ENCODE peak calls at places on chromosomes 11 and 22, in five cellular contexts. L, V, O, C and T are unnamed samples. For H3K4me1, the result is how much of the 10 kb centered on the place peaks cover.

GRCh38 chr22:39610766-39611165 is 40.2 kb downstream of the CACNA1I start:
- ATAC-seq in L (no peak), V (no peak), C (no peak), O (peak), T (no peak)

GRCh38 chr11:33187851-33188722 is 26.8 kb upstream of the CSTF3 start:
- ATAC-seq in V (no peak), C (no peak), L (no peak), O (no peak), T (no peak)

GRCh38 chr11:78801161-78801884 is 226.7 kb upstream of the NARS2 start:
- ATAC-seq in O (no peak), V (peak), L (peak), C (peak), T (peak)

GRCh38 chr11:67033661-67034166 is 10.8 kb downstream of the SYT12 start:
- ATAC-seq in L (no peak), O (no peak), C (peak), V (no peak), T (no peak)

GRCh38 chr22:20128902-20129746 is 2.5 kb upstream of the ZDHHC8 start:
- ATAC-seq in V (no peak), L (no peak), O (peak), C (no peak), T (no peak)

GRCh38 chr11:119389611-119390254 is 8.2 kb upstream of the USP2 start:
- ATAC-seq in V (no peak), O (peak), C (no peak), L (no peak), T (no peak)

GRCh38 chr11:32478277-32478731 is 43.0 kb upstream of the WT1 start:
- ATAC-seq in L (peak), O (no peak), C (no peak), V (no peak), T (no peak)

GRCh38 chr22:39266398-39267030 is 21.7 kb upstream of the PDGFB start:
- ATAC-seq in O (peak), L (no peak), V (no peak), C (no peak), T (peak)

GRCh38 chr11:61509058-61510029 is 795 bp downstream of the LRRC10B start:
- ATAC-seq in O (peak), L (peak), V (peak), C (peak), T (peak)

GRCh38 chr22:38859581-38860290 is 12.3 kb downstream of the CBX6 start:
- ATAC-seq in L (no peak), V (no peak), O (peak), C (no peak), T (no peak)

GRCh38 chr22:44755418-44755817 is 3.0 kb downstream of the ARHGAP8 start:
- ATAC-seq in C (no peak), L (no peak), V (no peak), O (no peak), T (no peak)

GRCh38 chr22:50403701-50404101 is 60.6 kb downstream of the PPP6R2 start:
- ATAC-seq in C (peak), O (no peak), V (no peak), L (peak), T (no peak)

DNA sequence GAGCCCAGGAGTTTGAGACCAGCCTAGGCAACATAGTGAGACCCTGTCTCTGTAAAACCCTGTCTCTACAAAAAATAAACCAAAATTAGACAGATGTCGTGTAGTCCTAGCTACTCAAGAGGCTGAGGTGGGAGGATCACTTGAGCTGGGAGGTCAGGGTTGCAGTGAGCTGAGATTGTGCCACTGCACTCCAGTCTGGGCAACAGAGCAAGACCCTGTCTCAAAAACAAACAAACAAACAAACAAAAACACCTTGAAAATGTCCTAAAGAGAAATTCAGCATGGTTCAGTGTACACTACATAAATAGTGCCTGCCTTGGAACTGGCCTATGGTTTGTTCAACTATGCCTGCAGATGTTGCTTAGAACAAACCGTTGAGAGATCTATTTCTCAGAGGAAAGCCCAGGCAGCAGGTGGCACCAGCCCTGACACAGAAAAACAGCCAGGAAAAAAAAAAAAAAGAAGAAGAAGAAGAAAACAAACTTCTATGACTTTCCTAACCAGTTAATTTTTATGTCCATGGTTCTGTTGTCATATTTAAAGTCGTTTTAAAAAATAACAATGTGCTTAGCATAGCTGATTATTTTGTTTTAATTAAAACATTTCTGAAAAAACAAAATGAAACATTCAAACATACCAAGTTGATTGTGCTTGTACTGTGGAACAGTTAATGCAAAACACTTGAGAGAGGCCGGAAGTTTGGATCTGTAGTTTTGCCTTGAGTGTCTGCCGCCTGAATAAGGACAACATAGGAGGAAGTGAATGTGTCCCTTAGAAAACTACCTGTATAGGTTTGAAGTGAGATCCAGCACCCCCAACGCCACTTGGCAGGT is 5.4 kb downstream of the KREMEN1 start:
- ATAC-seq in O (no peak), V (no peak), L (no peak), C (no peak), T (no peak)
- H3K4me1 ChIP-seq in O (under half), V (under half), L (under half), C (under half), T (under half)

GRCh38 chr22:47443836-47444745 is 681.6 kb downstream of the TBC1D22A start:
- ATAC-seq in V (no peak), O (no peak), L (no peak), C (no peak), T (no peak)
- H3K4me1 ChIP-seq in V (under half), O (under half), L (under half), C (under half), T (under half)

GRCh38 chr22:46764140-46764680 is 1.8 kb downstream of the TBC1D22A start:
- ATAC-seq in C (no peak), O (no peak), V (no peak), L (no peak), T (no peak)
- H3K4me1 ChIP-seq in C (under half), O (under half), V (under half), L (under half), T (under half)

GRCh38 chr11:75291741-75292140 is 51.2 kb downstream of the TPBGL start:
- ATAC-seq in L (no peak), O (no peak), V (no peak), C (no peak), T (no peak)
- H3K4me1 ChIP-seq in L (under half), O (under half), V (under half), C (under half), T (half or more)

DNA sequence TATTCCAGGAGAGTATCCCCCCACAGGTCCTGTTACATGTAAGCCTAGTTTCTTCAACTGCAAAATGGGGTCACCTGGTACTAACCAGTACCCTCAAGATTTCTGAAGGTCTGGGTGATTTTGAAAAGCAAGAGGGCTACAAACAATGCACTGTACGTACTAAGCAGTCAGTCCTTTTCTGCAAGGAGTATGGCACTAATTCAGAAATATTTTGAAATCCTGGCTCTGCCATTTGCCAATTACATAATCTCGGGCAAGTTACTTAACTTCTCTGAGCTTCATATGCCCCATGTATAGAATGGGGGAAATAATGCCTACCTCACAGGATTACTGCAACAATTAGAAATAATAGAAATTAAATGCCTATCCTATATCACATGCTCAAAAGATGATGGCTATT is 60.6 kb upstream of the CCDC89 start:
- ATAC-seq in V (no peak), L (peak), C (no peak), O (no peak), T (no peak)
- H3K4me1 ChIP-seq in V (under half), L (under half), C (under half), O (under half), T (under half)

DNA sequence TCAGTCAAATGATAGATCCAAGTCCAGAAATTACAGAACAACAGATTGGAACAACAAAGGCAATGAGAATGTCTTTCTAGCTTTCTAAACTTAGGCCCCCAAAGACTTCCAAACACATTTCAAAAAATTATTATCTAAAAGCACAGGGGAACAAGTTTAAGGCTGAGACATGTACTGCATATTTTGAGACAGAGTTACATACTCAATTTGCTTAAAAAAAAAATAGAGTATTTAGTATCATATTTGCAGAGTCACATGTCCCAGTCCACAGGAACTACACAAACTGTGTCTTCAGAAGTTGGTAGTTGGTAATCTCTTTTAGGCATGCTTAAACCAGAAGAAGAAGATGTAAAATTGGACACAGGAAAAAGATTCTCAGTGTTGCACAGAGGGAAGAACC is 127.2 kb downstream of the MAML2 start:
- ATAC-seq in O (no peak), V (no peak), C (no peak), L (no peak), T (no peak)
- H3K4me1 ChIP-seq in O (under half), V (under half), C (under half), L (under half), T (under half)

GRCh38 chr11:122720482-122720881 is 65.0 kb downstream of the UBASH3B start:
- ATAC-seq in C (no peak), O (no peak), V (no peak), L (no peak), T (no peak)

GRCh38 chr11:122723576-122723975 is 68.1 kb downstream of the UBASH3B start:
- ATAC-seq in C (no peak), L (no peak), V (no peak), O (no peak), T (no peak)

GRCh38 chr11:122721201-122721963 is 65.9 kb downstream of the UBASH3B start:
- ATAC-seq in L (no peak), C (no peak), V (no peak), O (no peak), T (no peak)

GRCh38 chr11:122723106-122723505 is 67.6 kb downstream of the UBASH3B start:
- ATAC-seq in C (no peak), O (no peak), L (no peak), V (no peak), T (no peak)

GRCh38 chr11:122721964-122722266 is 66.4 kb downstream of the UBASH3B start:
- ATAC-seq in L (no peak), O (peak), C (no peak), V (no peak), T (no peak)
- H3K4me1 ChIP-seq in L (under half), O (under half), C (under half), V (under half), T (under half)

GRCh38 chr11:72745511-72745910 is 6.7 kb downstream of the ARAP1 start:
- ATAC-seq in C (no peak), O (no peak), L (no peak), V (no peak), T (no peak)
- H3K4me1 ChIP-seq in C (under half), O (under half), L (under half), V (under half), T (half or more)

GRCh38 chr11:128525411-128526243 is 61.7 kb downstream of the ETS1 start:
- ATAC-seq in L (no peak), V (no peak), C (no peak), O (no peak), T (no peak)
- H3K4me1 ChIP-seq in L (under half), V (under half), C (under half), O (under half), T (under half)

GRCh38 chr11:69007978-69008381 is 5.1 kb downstream of the MRGPRF start:
- ATAC-seq in V (no peak), C (no peak), O (no peak), L (no peak), T (no peak)
- H3K4me1 ChIP-seq in V (under half), C (under half), O (under half), L (under half), T (under half)